ENCODE peak calls at places on chromosomes 7 and 10, in nine cellular contexts. N is non-pigmented ciliary epithelial cell, X is GM03348, D is GM12891, O is cardiac muscle cell, R is NCI-H510A treated with DMSO at 0.1 percent for 48 hours, E is Daoy, L is erythroblast, H is epithelial cell of esophagus. C is an unnamed sample.

GRCh38 chr7:80686576-80686975 is 48.1 kb downstream of the CD36 start:
- DNase-seq in N (no peak), X (peak), D (no peak), O (no peak), R (no peak), E (no peak), L (no peak), H (peak), C (no peak)

GRCh38 chr7:75572396-75572795 is 80.3 kb downstream of the SPDYE5 start:
- DNase-seq in N (no peak), X (no peak), D (no peak), O (no peak), R (no peak), E (no peak), L (no peak), H (no peak), C (no peak)

GRCh38 chr7:87152897-87153641 is 816 bp downstream of the DMTF1 start:
- DNase-seq in N (no peak), X (peak), D (no peak), O (peak), R (peak), E (no peak), L (peak), H (peak), C (peak)

GRCh38 chr7:31699050-31699449 is 12.0 kb downstream of the PPP1R17 start:
- DNase-seq in N (no peak), X (no peak), D (no peak), O (no peak), R (no peak), E (no peak), L (no peak), H (no peak), C (no peak)

GRCh38 chr10:110138197-110138812 is 69.1 kb upstream of the MXI1 start:
- DNase-seq in N (peak), X (peak), D (no peak), O (peak), R (peak), E (no peak), L (peak), H (peak), C (peak)

GRCh38 chr7:41699532-41699931 is 3.4 kb downstream of the INHBA start:
- DNase-seq in N (no peak), X (no peak), D (no peak), O (peak), R (no peak), E (peak), L (no peak), H (no peak), C (no peak)

GRCh38 chr10:113486531-113486930 is 66.3 kb upstream of the HABP2 start:
- DNase-seq in N (no peak), X (no peak), D (no peak), O (no peak), R (peak), E (no peak), L (no peak), H (peak), C (no peak)

GRCh38 chr7:139739863-139740597 is 37.8 kb downstream of the HIPK2 start:
- DNase-seq in N (no peak), X (no peak), D (no peak), O (no peak), R (peak), E (no peak), L (no peak), H (peak), C (no peak)

GRCh38 chr7:90584420-90584819 is 11.7 kb upstream of the CDK14 start:
- DNase-seq in N (no peak), X (no peak), D (no peak), O (no peak), R (no peak), E (no peak), L (no peak), H (no peak), C (no peak)

GRCh38 chr7:101549734-101550133 is 79.4 kb downstream of the MYL10 start:
- DNase-seq in N (no peak), X (no peak), D (no peak), O (no peak), R (no peak), E (no peak), L (no peak), H (peak), C (no peak)

GRCh38 chr10:27804136-27804535 is 58.5 kb upstream of the MKX start:
- DNase-seq in N (no peak), X (no peak), D (no peak), O (no peak), R (no peak), E (no peak), L (no peak), H (no peak), C (no peak)

GRCh38 chr10:69634759-69635425 is 4.8 kb downstream of the FAM241B start:
- DNase-seq in N (no peak), X (no peak), D (no peak), O (no peak), R (no peak), E (no peak), L (no peak), H (no peak), C (no peak)

GRCh38 chr7:101507791-101508252 is 121.3 kb downstream of the MYL10 start:
- DNase-seq in N (no peak), X (peak), D (no peak), O (peak), R (peak), E (peak), L (peak), H (peak), C (peak)

GRCh38 chr10:3785849-3786290 is 861 bp upstream of the KLF6 start:
- DNase-seq in N (no peak), X (no peak), D (no peak), O (peak), R (no peak), E (no peak), L (peak), H (peak), C (no peak)

GRCh38 chr10:132064082-132064755 is 1.5 kb upstream of the JAKMIP3 start:
- DNase-seq in N (no peak), X (no peak), D (no peak), O (no peak), R (no peak), E (no peak), L (no peak), H (no peak), C (no peak)

GRCh38 chr10:93992400-93993030 is 1.2 kb upstream of the PLCE1 start:
- DNase-seq in N (no peak), X (peak), D (no peak), O (no peak), R (no peak), E (no peak), L (no peak), H (no peak), C (no peak)

GRCh38 chr10:6990891-6991290 is 410.8 kb upstream of the PRKCQ start:
- DNase-seq in N (no peak), X (no peak), D (no peak), O (no peak), R (no peak), E (no peak), L (no peak), H (no peak), C (no peak)

GRCh38 chr7:18426564-18427226 is 68.9 kb upstream of the HDAC9 start:
- DNase-seq in N (no peak), X (peak), D (no peak), O (no peak), R (no peak), E (peak), L (no peak), H (peak), C (no peak)

GRCh38 chr10:74011762-74012161 is 13.8 kb downstream of the VCL start:
- DNase-seq in N (peak), X (peak), D (no peak), O (no peak), R (no peak), E (peak), L (peak), H (peak), C (no peak)

GRCh38 chr7:226281-226882 is 34.0 kb downstream of the FAM20C start:
- DNase-seq in N (no peak), X (peak), D (no peak), O (no peak), R (no peak), E (peak), L (no peak), H (peak), C (no peak)

GRCh38 chr7:105797652-105798051 is 78.7 kb downstream of the ATXN7L1 start:
- DNase-seq in N (no peak), X (no peak), D (no peak), O (no peak), R (no peak), E (no peak), L (no peak), H (no peak), C (no peak)

GRCh38 chr10:72248477-72249151 is 25.1 kb upstream of the DDIT4 start:
- DNase-seq in N (peak), X (no peak), D (peak), O (peak), R (peak), E (no peak), L (no peak), H (peak), C (no peak)

GRCh38 chr7:101896312-101896711 is 78.9 kb downstream of the CUX1 start:
- DNase-seq in N (no peak), X (no peak), D (no peak), O (no peak), R (no peak), E (no peak), L (no peak), H (no peak), C (no peak)

GRCh38 chr10:53075469-53075868 is 302.9 kb upstream of the MBL2 start:
- DNase-seq in N (no peak), X (no peak), D (no peak), O (no peak), R (no peak), E (no peak), L (no peak), H (no peak), C (no peak)